ENCODE peak calls at places on chromosome 7, in six cellular contexts. V is AG09309, Y is testis, P is colonic mucosa, H is fibroblast of pulmonary artery, O is pancreas. W is an unnamed sample.

GRCh38 chr7:101166909-101167644 is 1.7 kb upstream of the VGF start:
- DNase-seq in V (no peak), Y (no peak), P (no peak), H (no peak), O (no peak), W (peak)

GRCh38 chr7:26061340-26062239 is 90.4 kb upstream of the NFE2L3 start:
- DNase-seq in V (no peak), Y (peak), P (peak), H (peak), O (peak), W (peak)

GRCh38 chr7:2241580-2242540 is at the start of the genes MRM2 and NUDT1:
- DNase-seq in V (no peak), Y (peak), P (peak), H (peak), O (peak), W (peak)

GRCh38 chr7:38178695-38179344 is 775 bp downstream of the STARD3NL start:
- DNase-seq in V (no peak), Y (no peak), P (no peak), H (peak), O (no peak), W (peak)

GRCh38 chr7:80834105-80834410 is 84.8 kb downstream of the SEMA3C start:
- DNase-seq in V (no peak), Y (no peak), P (no peak), H (no peak), O (no peak), W (no peak)

GRCh38 chr7:156608176-156608478 is 32.4 kb upstream of the RNF32 start:
- DNase-seq in V (no peak), Y (no peak), P (no peak), H (no peak), O (no peak), W (no peak)

GRCh38 chr7:105806592-105807266 is 69.7 kb downstream of the ATXN7L1 start:
- DNase-seq in V (no peak), Y (no peak), P (peak), H (peak), O (no peak), W (peak)

GRCh38 chr7:86765931-86766330 is 122.2 kb downstream of the GRM3 start:
- DNase-seq in V (no peak), Y (no peak), P (no peak), H (no peak), O (no peak), W (no peak)

GRCh38 chr7:85730016-85730415 is 543.2 kb upstream of the SEMA3D start:
- DNase-seq in V (no peak), Y (peak), P (no peak), H (peak), O (no peak), W (peak)

GRCh38 chr7:22728416-22729029 is 1.5 kb downstream of the IL6 start:
- DNase-seq in V (no peak), Y (no peak), P (no peak), H (peak), O (no peak), W (peak)

GRCh38 chr7:116354171-116354545 is 143.8 kb downstream of the TES start:
- DNase-seq in V (no peak), Y (peak), P (peak), H (peak), O (peak), W (peak)

GRCh38 chr7:127035203-127035849 is 217.4 kb downstream of the GRM8 start:
- DNase-seq in V (no peak), Y (no peak), P (peak), H (no peak), O (no peak), W (no peak)

DNA sequence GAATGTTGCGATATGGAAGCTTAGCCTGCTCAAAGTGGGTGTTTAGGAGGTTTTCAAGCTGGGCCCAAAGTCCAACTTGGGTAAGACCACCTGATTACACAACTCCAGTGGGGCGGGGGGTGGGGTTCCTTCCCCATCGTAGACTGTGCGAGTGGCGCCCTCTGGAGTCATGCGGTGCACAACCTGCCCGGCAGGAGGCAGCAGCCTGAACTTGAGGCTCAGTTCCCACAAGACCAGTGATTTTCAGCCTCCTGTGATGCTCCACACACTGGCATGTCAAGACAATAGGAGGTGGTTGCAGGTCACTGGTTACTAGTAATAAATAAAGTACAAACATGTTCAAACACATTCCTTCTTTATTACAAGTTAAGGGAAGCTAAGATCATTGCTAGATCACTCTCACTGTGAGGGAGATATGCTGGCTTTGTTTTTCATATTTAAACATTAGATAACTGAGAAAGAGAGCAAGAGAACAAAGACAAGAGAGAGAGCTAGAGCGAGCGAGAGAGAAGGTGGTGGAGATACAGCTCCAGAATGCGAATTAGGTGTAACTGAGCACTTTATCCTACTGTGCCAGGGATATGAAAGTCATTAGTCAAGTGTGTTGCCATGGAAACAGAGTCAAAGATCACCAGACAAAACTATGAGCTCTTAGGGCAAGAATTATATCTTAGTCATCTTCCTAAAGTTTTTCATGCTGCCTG is 97.4 kb upstream of the BMPER start:
- DNase-seq in V (peak), Y (peak), P (peak), H (peak), O (no peak), W (peak)
- H3K4me3 ChIP-seq in V (no peak), Y (no peak), P (no peak), H (no peak), O (no peak), W (no peak)

GRCh38 chr7:135510603-135511183 is 791 bp upstream of the CNOT4 start:
- DNase-seq in V (no peak), Y (peak), P (peak), H (peak), O (no peak), W (peak)
- TF ChIP-seq CTCF in V (peak), Y (peak), P (no peak), H (peak), O (no peak), W (peak)

GRCh38 chr7:118826237-118826636 is 601.7 kb downstream of the ANKRD7 start:
- DNase-seq in V (no peak), Y (no peak), P (no peak), H (no peak), O (no peak), W (no peak)
- H3K4me3 ChIP-seq in V (no peak), Y (no peak), P (no peak), H (no peak), O (no peak), W (no peak)

GRCh38 chr7:29946428-29947186 is 43.0 kb downstream of the SCRN1 start:
- DNase-seq in V (no peak), Y (peak), P (no peak), H (peak), O (peak), W (peak)
- TF ChIP-seq CTCF in V (peak), Y (peak), P (no peak), H (peak), O (peak), W (peak)

GRCh38 chr7:4103352-4104091 is 578.6 kb upstream of the FOXK1 start:
- DNase-seq in V (no peak), Y (no peak), P (no peak), H (peak), O (no peak), W (no peak)
- H3K4me3 ChIP-seq in V (no peak), Y (no peak), P (no peak), H (no peak), O (no peak), W (no peak)